ENCODE peak calls at places on chromosomes 3 and 15, in eight cellular contexts. B is spleen, S is psoas muscle, I is IMR-90, Z is H9, C is PC-9, P is aorta, D is Karpas-422. L is an unnamed sample.

GRCh38 chr3:156029208-156029607 is 91.2 kb upstream of the KCNAB1 start:
- DNase-seq in B (no peak), P (no peak), I (no peak), C (no peak), Z (no peak), S (no peak), D (no peak), L (no peak)

GRCh38 chr3:171753025-171753472 is 57.2 kb downstream of the PLD1 start:
- DNase-seq in I (peak), C (peak), Z (no peak), D (no peak), S (no peak), B (no peak), P (no peak), L (no peak)

GRCh38 chr3:123442908-123443307 is 6.0 kb downstream of the ADCY5 start:
- DNase-seq in C (no peak), D (no peak), P (no peak), S (no peak), B (no peak), I (no peak), Z (no peak), L (no peak)

GRCh38 chr3:94036909-94037507 is 8.6 kb upstream of the STX19 start:
- DNase-seq in C (peak), P (no peak), I (peak), S (no peak), D (peak), Z (no peak), B (no peak), L (no peak)

GRCh38 chr3:39146611-39147373 is 6.6 kb downstream of the CSRNP1 start:
- DNase-seq in S (peak), I (peak), P (peak), Z (peak), D (peak), B (peak), C (peak), L (peak)

GRCh38 chr3:147521646-147522045 is 112.5 kb downstream of the ZIC1 start:
- DNase-seq in I (peak), S (no peak), B (no peak), P (no peak), C (no peak), Z (no peak), D (no peak), L (no peak)

GRCh38 chr3:34837848-34838741 is 801.2 kb upstream of the ARPP21 start:
- DNase-seq in Z (no peak), B (no peak), S (no peak), C (no peak), P (no peak), I (no peak), D (no peak), L (no peak)

GRCh38 chr3:193711165-193711485 is 118.1 kb downstream of the OPA1 start:
- DNase-seq in P (no peak), Z (no peak), S (no peak), I (no peak), B (no peak), C (no peak), D (no peak), L (no peak)

GRCh38 chr15:75704263-75704615 is 8.4 kb downstream of the CSPG4 start:
- DNase-seq in C (no peak), B (no peak), Z (no peak), S (no peak), I (no peak), D (no peak), P (no peak), L (no peak)

GRCh38 chr3:36494461-36495109 is 114.3 kb downstream of the STAC start:
- DNase-seq in S (peak), P (peak), B (no peak), I (peak), Z (no peak), D (no peak), C (no peak), L (no peak)

GRCh38 chr15:41932511-41932910 is 38.7 kb upstream of the SPTBN5 start:
- DNase-seq in P (no peak), B (no peak), Z (peak), I (no peak), C (no peak), S (no peak), D (no peak), L (no peak)

GRCh38 chr3:56747150-56747549 is 54.6 kb downstream of the ARHGEF3 start:
- DNase-seq in B (no peak), P (no peak), C (no peak), Z (no peak), I (no peak), D (no peak), S (no peak), L (no peak)

GRCh38 chr15:61124195-61124594 is 104.9 kb downstream of the RORA start:
- DNase-seq in B (no peak), C (no peak), Z (no peak), P (no peak), I (no peak), S (no peak), D (no peak), L (no peak)

GRCh38 chr15:57403007-57403406 is 26.7 kb downstream of the CGNL1 start:
- DNase-seq in P (no peak), I (no peak), D (no peak), C (no peak), Z (no peak), S (no peak), B (no peak), L (no peak)

GRCh38 chr3:179324270-179324754 is 1.5 kb downstream of the ZNF639 start:
- DNase-seq in I (peak), P (no peak), B (no peak), D (peak), Z (no peak), S (no peak), C (no peak), L (no peak)

GRCh38 chr3:54986294-54986693 is 58.4 kb upstream of the LRTM1 start:
- DNase-seq in I (no peak), B (no peak), Z (no peak), S (no peak), C (no peak), P (no peak), D (peak), L (no peak)

GRCh38 chr3:163556804-163557203 is 1521.5 kb downstream of the SI start:
- DNase-seq in I (no peak), S (no peak), P (no peak), D (no peak), C (no peak), Z (no peak), B (no peak), L (no peak)

GRCh38 chr3:113279686-113280085 is 68.3 kb downstream of the BOC start:
- DNase-seq in P (no peak), S (no peak), Z (peak), D (no peak), B (peak), C (no peak), I (no peak), L (no peak)

GRCh38 chr3:53811143-53811915 is 34.9 kb downstream of the CHDH start:
- DNase-seq in C (no peak), B (peak), P (no peak), I (no peak), S (no peak), D (no peak), Z (no peak), L (no peak)

GRCh38 chr3:37905987-37906674 is 44.5 kb downstream of the CTDSPL start:
- DNase-seq in D (no peak), Z (no peak), C (no peak), I (peak), P (no peak), B (no peak), S (no peak), L (no peak)

GRCh38 chr15:40366204-40367037 is 8.4 kb downstream of the DISP2 start:
- DNase-seq in Z (no peak), D (no peak), I (no peak), P (no peak), S (no peak), B (no peak), C (no peak), L (no peak)

GRCh38 chr15:40367038-40367672 is 9.1 kb downstream of the DISP2 start:
- DNase-seq in S (peak), B (peak), Z (no peak), D (no peak), C (no peak), I (no peak), P (peak), L (no peak)

GRCh38 chr15:40369474-40369869 is 11.5 kb downstream of the DISP2 start:
- DNase-seq in P (no peak), B (no peak), Z (no peak), D (no peak), S (no peak), C (no peak), I (no peak), L (no peak)

GRCh38 chr15:40368701-40369473 is 10.9 kb downstream of the DISP2 start:
- DNase-seq in S (no peak), B (peak), I (no peak), Z (no peak), C (no peak), D (no peak), P (no peak), L (no peak)

GRCh38 chr15:40367673-40368611 is 9.9 kb downstream of the DISP2 start:
- DNase-seq in C (peak), B (peak), D (peak), I (peak), S (peak), Z (peak), P (peak), L (peak)
- H3K27ac ChIP-seq in C (no peak), B (peak), D (no peak), I (no peak), S (peak), Z (no peak), P (no peak), L (peak)

DNA sequence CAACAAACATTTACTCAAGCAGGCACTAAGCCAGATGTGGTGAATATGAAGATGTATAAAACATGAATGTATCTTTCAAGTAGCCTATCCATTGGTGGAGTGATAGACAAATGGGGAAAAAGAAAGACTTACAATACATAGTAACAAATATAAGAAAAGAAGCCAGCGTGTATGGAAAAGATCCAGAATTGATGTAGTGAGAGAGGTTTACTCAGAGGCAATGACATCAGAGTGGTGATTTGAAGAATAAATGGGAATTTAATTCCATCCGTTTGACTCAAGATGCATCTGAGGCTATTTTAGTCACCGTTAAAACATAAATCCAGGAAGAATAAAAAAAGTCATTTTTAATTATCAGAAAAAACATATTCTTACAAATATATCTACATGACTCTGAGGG is 162.6 kb downstream of the IL1RAP start:
- DNase-seq in C (no peak), I (peak), S (no peak), P (no peak), Z (no peak), B (no peak), D (no peak), L (no peak)
- H3K27ac ChIP-seq in C (no peak), I (no peak), S (no peak), P (no peak), Z (no peak), B (no peak), D (no peak), L (no peak)

GRCh38 chr3:11720220-11721113 is 76.8 kb upstream of the VGLL4 start:
- DNase-seq in C (peak), P (peak), I (peak), B (peak), Z (peak), S (peak), D (peak), L (peak)
- H3K27ac ChIP-seq in C (peak), P (peak), I (peak), B (peak), Z (no peak), S (peak), D (peak), L (no peak)

GRCh38 chr3:5110307-5110706 is 11.8 kb upstream of the ARL8B start:
- DNase-seq in C (peak), Z (no peak), D (no peak), S (no peak), P (no peak), I (no peak), B (no peak), L (no peak)

GRCh38 chr3:5115506-5116162 is 6.5 kb upstream of the ARL8B start:
- DNase-seq in S (no peak), B (no peak), P (no peak), I (peak), C (no peak), D (no peak), Z (no peak), L (no peak)

GRCh38 chr3:5116568-5116967 is 5.5 kb upstream of the ARL8B start:
- DNase-seq in Z (no peak), P (no peak), I (no peak), C (no peak), B (no peak), D (no peak), S (no peak), L (no peak)

DNA sequence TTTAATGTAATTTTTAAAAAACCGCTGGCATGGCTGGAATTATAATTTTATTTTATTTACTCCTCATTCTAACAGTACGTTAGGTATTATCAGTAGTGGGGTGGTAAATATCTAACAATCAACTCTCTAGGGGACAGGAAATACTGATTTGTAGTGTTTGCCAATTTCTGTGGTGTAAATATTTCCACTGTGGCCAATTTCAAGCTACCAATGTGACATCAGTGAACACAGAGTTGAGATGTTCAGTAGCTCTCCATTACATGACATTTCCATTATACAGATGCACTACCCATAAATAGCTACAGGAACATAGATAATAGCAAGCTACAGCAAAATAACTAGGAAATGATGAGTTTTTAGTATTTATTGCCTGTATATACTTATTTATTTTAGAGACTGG is 10.0 kb upstream of the ARL8B start:
- DNase-seq in I (no peak), B (no peak), D (no peak), Z (no peak), P (no peak), C (no peak), S (no peak), L (no peak)
- H3K27ac ChIP-seq in I (no peak), B (no peak), D (no peak), Z (no peak), P (no peak), C (no peak), S (no peak), L (no peak)

L was measured in effector memory CD4-positive, alpha-beta T cell.